ENCODE peak calls at places on chromosomes 13 and 19, in six cellular contexts. One of them, this sample, is unnamed.

GRCh38 chr13:105997436-105998232 is 537.8 kb downstream of the EFNB2 start:
- DNase-seq in effector memory CD4-positive, alpha-beta T cell: no peak
- DNase-seq in thoracic aorta: no peak
- DNase-seq in fibroblast of lung: no peak
- DNase-seq in left lung: no peak
- DNase-seq in BE2C: no peak
- DNase-seq in this sample: no peak

GRCh38 chr19:53076984-53077383 is 26.2 kb downstream of the ZNF160 start:
- DNase-seq in left lung: no peak
- DNase-seq in fibroblast of lung: peak; percentile 55
- DNase-seq in thoracic aorta: no peak
- DNase-seq in effector memory CD4-positive, alpha-beta T cell: no peak
- DNase-seq in BE2C: peak; percentile 44
- DNase-seq in this sample: peak; percentile 60

GRCh38 chr19:55173717-55174409 is 6.2 kb downstream of the SYT5 start:
- DNase-seq in effector memory CD4-positive, alpha-beta T cell: no peak
- DNase-seq in BE2C: peak; percentile 88
- DNase-seq in thoracic aorta: no peak
- DNase-seq in fibroblast of lung: peak; percentile 75
- DNase-seq in left lung: no peak
- DNase-seq in this sample: peak; percentile 62

GRCh38 chr13:44853641-44854040 is 135.6 kb downstream of the NUFIP1 start:
- DNase-seq in effector memory CD4-positive, alpha-beta T cell: no peak
- DNase-seq in thoracic aorta: no peak
- DNase-seq in fibroblast of lung: no peak
- DNase-seq in left lung: no peak
- DNase-seq in BE2C: no peak
- DNase-seq in this sample: no peak

GRCh38 chr13:99654076-99654475 is 152.8 kb downstream of the TM9SF2 start:
- DNase-seq in effector memory CD4-positive, alpha-beta T cell: no peak
- DNase-seq in BE2C: no peak
- DNase-seq in fibroblast of lung: no peak
- DNase-seq in left lung: no peak
- DNase-seq in thoracic aorta: no peak
- DNase-seq in this sample: no peak

GRCh38 chr19:4575267-4575793 is 15.8 kb upstream of the SEMA6B start:
- DNase-seq in effector memory CD4-positive, alpha-beta T cell: no peak
- DNase-seq in BE2C: peak; percentile 66
- DNase-seq in thoracic aorta: no peak
- DNase-seq in fibroblast of lung: peak; percentile 97
- DNase-seq in left lung: peak; percentile 62
- DNase-seq in this sample: peak; percentile 95

GRCh38 chr13:97757807-97758206 is 195.7 kb upstream of the IPO5 start:
- DNase-seq in fibroblast of lung: peak; percentile 17
- DNase-seq in effector memory CD4-positive, alpha-beta T cell: no peak
- DNase-seq in BE2C: no peak
- DNase-seq in left lung: no peak
- DNase-seq in thoracic aorta: no peak
- DNase-seq in this sample: peak; percentile 53

GRCh38 chr19:42226886-42227285 is 6.8 kb downstream of the ZNF526 start:
- DNase-seq in fibroblast of lung: no peak
- DNase-seq in BE2C: no peak
- DNase-seq in thoracic aorta: no peak
- DNase-seq in effector memory CD4-positive, alpha-beta T cell: no peak
- DNase-seq in left lung: no peak
- DNase-seq in this sample: peak; percentile 45

GRCh38 chr19:35037716-35038622 is 3.6 kb upstream of the HPN start:
- DNase-seq in fibroblast of lung: no peak
- DNase-seq in BE2C: no peak
- DNase-seq in effector memory CD4-positive, alpha-beta T cell: no peak
- DNase-seq in left lung: no peak
- DNase-seq in thoracic aorta: no peak
- DNase-seq in this sample: no peak

GRCh38 chr13:71772376-71772775 is 94.6 kb downstream of the DACH1 start:
- DNase-seq in thoracic aorta: no peak
- DNase-seq in BE2C: no peak
- DNase-seq in effector memory CD4-positive, alpha-beta T cell: no peak
- DNase-seq in left lung: no peak
- DNase-seq in fibroblast of lung: no peak
- DNase-seq in this sample: no peak

GRCh38 chr19:29934781-29935180 is 7.3 kb upstream of the URI1 start:
- DNase-seq in thoracic aorta: no peak
- DNase-seq in fibroblast of lung: no peak
- DNase-seq in effector memory CD4-positive, alpha-beta T cell: no peak
- DNase-seq in BE2C: no peak
- DNase-seq in left lung: no peak
- DNase-seq in this sample: no peak

GRCh38 chr19:55070755-55071502 is 4.7 kb upstream of the EPS8L1 start:
- DNase-seq in left lung: no peak
- DNase-seq in thoracic aorta: no peak
- DNase-seq in effector memory CD4-positive, alpha-beta T cell: no peak
- DNase-seq in BE2C: no peak
- DNase-seq in fibroblast of lung: peak; percentile 64
- DNase-seq in this sample: peak; percentile 39

GRCh38 chr13:36815069-36815468 is 4.0 kb upstream of the RFXAP start:
- DNase-seq in thoracic aorta: no peak
- DNase-seq in effector memory CD4-positive, alpha-beta T cell: no peak
- DNase-seq in fibroblast of lung: peak; percentile 8
- DNase-seq in BE2C: peak; percentile 26
- DNase-seq in left lung: no peak
- DNase-seq in this sample: no peak

DNA sequence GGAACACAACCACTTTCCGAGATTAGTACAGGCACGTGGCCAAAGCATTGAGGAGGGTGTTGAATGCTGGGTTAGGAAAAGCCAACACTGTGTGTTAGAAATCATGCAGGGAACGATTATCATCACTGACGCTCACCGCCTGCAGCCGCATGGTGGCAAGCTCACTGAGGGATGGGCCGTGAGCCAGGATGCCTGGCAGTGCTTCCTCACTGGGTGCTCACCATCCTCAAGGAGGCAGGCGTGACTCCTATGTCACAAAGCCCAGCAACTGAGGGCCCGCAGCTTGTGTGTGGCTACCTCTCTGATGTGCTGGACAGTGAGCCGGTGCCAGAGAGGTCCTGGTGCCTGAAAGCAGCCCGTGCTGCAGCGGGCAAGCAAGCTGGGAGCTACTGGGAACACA is 30.4 kb upstream of the TIMM44 start:
- DNase-seq in fibroblast of lung: no peak
- DNase-seq in left lung: no peak
- DNase-seq in effector memory CD4-positive, alpha-beta T cell: no peak
- DNase-seq in BE2C: no peak
- DNase-seq in thoracic aorta: no peak
- DNase-seq in this sample: no peak
- H3K36me3 ChIP-seq in fibroblast of lung: peaks cover 23% of the 10 kb centered on the region
- H3K36me3 ChIP-seq in left lung: no peaks in the 10 kb centered on the region
- H3K36me3 ChIP-seq in effector memory CD4-positive, alpha-beta T cell: peaks cover 59% of the 10 kb centered on the region
- H3K36me3 ChIP-seq in BE2C: peaks cover 67% of the 10 kb centered on the region
- H3K36me3 ChIP-seq in thoracic aorta: peaks cover 17% of the 10 kb centered on the region
- H3K36me3 ChIP-seq in this sample: peaks cover 29% of the 10 kb centered on the region

GRCh38 chr13:35471466-35472307 is 4.8 kb downstream of the MAB21L1 start:
- DNase-seq in effector memory CD4-positive, alpha-beta T cell: no peak
- DNase-seq in BE2C: peak; percentile 59
- DNase-seq in fibroblast of lung: peak; percentile 33
- DNase-seq in left lung: no peak
- DNase-seq in thoracic aorta: no peak
- DNase-seq in this sample: no peak
- H3K4me3 ChIP-seq in effector memory CD4-positive, alpha-beta T cell: no peak overlapping the region
- H3K4me3 ChIP-seq in BE2C: peak overlapping the region; percentile 97
- H3K4me3 ChIP-seq in fibroblast of lung: no peak overlapping the region
- H3K4me3 ChIP-seq in left lung: peak overlapping the region; percentile 14
- H3K4me3 ChIP-seq in thoracic aorta: peak overlapping the region; percentile 69
- H3K4me3 ChIP-seq in this sample: no peak overlapping the region

GRCh38 chr19:1173845-1174809 is at the start of gene SBNO2:
- DNase-seq in effector memory CD4-positive, alpha-beta T cell: peak; percentile 78
- DNase-seq in BE2C: peak; percentile 93
- DNase-seq in thoracic aorta: peak; percentile 59
- DNase-seq in left lung: peak; percentile 91
- DNase-seq in fibroblast of lung: peak; percentile 89
- DNase-seq in this sample: peak; percentile 78
- H3K36me3 ChIP-seq in effector memory CD4-positive, alpha-beta T cell: no peaks in the 10 kb centered on the region
- H3K36me3 ChIP-seq in BE2C: no peaks in the 10 kb centered on the region
- H3K36me3 ChIP-seq in thoracic aorta: no peaks in the 10 kb centered on the region
- H3K36me3 ChIP-seq in left lung: no peaks in the 10 kb centered on the region
- H3K36me3 ChIP-seq in fibroblast of lung: peaks cover 8% of the 10 kb centered on the region
- H3K36me3 ChIP-seq in this sample: no peaks in the 10 kb centered on the region

GRCh38 chr19:37903096-37903495 is 3.3 kb downstream of the WDR87 start:
- DNase-seq in BE2C: no peak
- DNase-seq in fibroblast of lung: no peak
- DNase-seq in effector memory CD4-positive, alpha-beta T cell: no peak
- DNase-seq in thoracic aorta: no peak
- DNase-seq in left lung: no peak
- DNase-seq in this sample: no peak

GRCh38 chr19:37902668-37903067 is 3.7 kb downstream of the WDR87 start:
- DNase-seq in left lung: peak; percentile 75
- DNase-seq in fibroblast of lung: peak; percentile 75
- DNase-seq in BE2C: peak; percentile 90
- DNase-seq in effector memory CD4-positive, alpha-beta T cell: peak; percentile 41
- DNase-seq in thoracic aorta: peak; percentile 20
- DNase-seq in this sample: peak; percentile 66

GRCh38 chr19:37896142-37896541 is 10.3 kb downstream of the WDR87 start:
- DNase-seq in effector memory CD4-positive, alpha-beta T cell: no peak
- DNase-seq in fibroblast of lung: no peak
- DNase-seq in thoracic aorta: no peak
- DNase-seq in left lung: no peak
- DNase-seq in BE2C: no peak
- DNase-seq in this sample: no peak

GRCh38 chr19:37893845-37894575 is 12.4 kb downstream of the WDR87 start:
- DNase-seq in left lung: no peak
- DNase-seq in fibroblast of lung: no peak
- DNase-seq in thoracic aorta: no peak
- DNase-seq in effector memory CD4-positive, alpha-beta T cell: no peak
- DNase-seq in BE2C: no peak
- DNase-seq in this sample: no peak

DNA sequence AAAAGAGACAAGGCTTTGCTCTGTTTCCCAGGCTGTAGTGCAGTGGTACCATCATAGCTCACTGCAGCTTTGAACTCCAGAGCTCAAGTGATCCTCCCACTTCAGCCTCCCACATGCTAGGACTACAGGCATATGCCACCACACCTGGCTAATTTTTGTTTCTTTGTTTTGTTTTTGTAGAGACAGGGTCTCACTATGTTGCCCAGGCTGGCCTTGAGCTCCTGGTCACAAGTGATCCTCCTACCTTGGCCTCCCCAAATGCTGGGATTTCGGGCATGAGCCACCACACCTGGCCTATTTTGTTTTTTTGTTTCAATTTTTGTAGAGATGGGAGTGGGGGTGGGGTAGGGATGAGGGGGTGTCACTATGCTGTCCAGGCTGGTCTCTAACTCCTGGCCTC is 6.9 kb downstream of the WDR87 start:
- DNase-seq in effector memory CD4-positive, alpha-beta T cell: no peak
- DNase-seq in BE2C: no peak
- DNase-seq in fibroblast of lung: no peak
- DNase-seq in left lung: no peak
- DNase-seq in thoracic aorta: no peak
- DNase-seq in this sample: no peak
- H3K4me3 ChIP-seq in effector memory CD4-positive, alpha-beta T cell: no peak overlapping the region
- H3K4me3 ChIP-seq in BE2C: no peak overlapping the region
- H3K4me3 ChIP-seq in fibroblast of lung: no peak overlapping the region
- H3K4me3 ChIP-seq in left lung: no peak overlapping the region
- H3K4me3 ChIP-seq in thoracic aorta: no peak overlapping the region
- H3K4me3 ChIP-seq in this sample: no peak overlapping the region

GRCh38 chr19:2223959-2224358 is 12.2 kb downstream of the PLEKHJ1 start:
- DNase-seq in effector memory CD4-positive, alpha-beta T cell: no peak
- DNase-seq in fibroblast of lung: no peak
- DNase-seq in BE2C: no peak
- DNase-seq in left lung: no peak
- DNase-seq in thoracic aorta: no peak
- DNase-seq in this sample: no peak
- H3K36me3 ChIP-seq in effector memory CD4-positive, alpha-beta T cell: peaks cover 40% of the 10 kb centered on the region
- H3K36me3 ChIP-seq in fibroblast of lung: peaks cover 43% of the 10 kb centered on the region
- H3K36me3 ChIP-seq in BE2C: peaks cover 84% of the 10 kb centered on the region
- H3K36me3 ChIP-seq in left lung: no peaks in the 10 kb centered on the region
- H3K36me3 ChIP-seq in thoracic aorta: peaks cover 34% of the 10 kb centered on the region
- H3K36me3 ChIP-seq in this sample: peaks cover 58% of the 10 kb centered on the region